ENCODE peak calls at places on chromosomes 16 and 17, in four cellular contexts. S is HCT116, A is SK-N-SH, X is H1. J is an unnamed sample.

GRCh38 chr17:30249460-30249859 is 14.0 kb upstream of the SLC6A4 start:
- DNase-seq in S (no peak), A (no peak), X (no peak), J (no peak)

GRCh38 chr16:54657709-54658102 is 273.0 kb upstream of the IRX5 start:
- DNase-seq in S (no peak), A (no peak), X (no peak), J (no peak)

GRCh38 chr17:45775576-45776011 is 8.5 kb upstream of the CRHR1 start:
- DNase-seq in S (no peak), A (peak), X (no peak), J (no peak)

GRCh38 chr17:79087428-79088143 is 13.0 kb downstream of the ENGASE start:
- DNase-seq in S (peak), A (peak), X (peak), J (peak)

GRCh38 chr17:38430316-38430715 is 2.1 kb downstream of the ARHGAP23 start:
- DNase-seq in S (no peak), A (no peak), X (no peak), J (no peak)

GRCh38 chr17:55722742-55723487 is at the start of gene TMEM100:
- DNase-seq in S (no peak), A (peak), X (no peak), J (no peak)

GRCh38 chr16:59148312-59148711 is 414.2 kb upstream of the GOT2 start:
- DNase-seq in S (no peak), A (no peak), X (no peak), J (no peak)

GRCh38 chr17:43906951-43907424 is 348 bp downstream of the MPP2 start:
- DNase-seq in S (no peak), A (no peak), X (no peak), J (no peak)

GRCh38 chr17:50603340-50603739 is 31.3 kb upstream of the ABCC3 start:
- DNase-seq in S (no peak), A (peak), X (no peak), J (peak)

GRCh38 chr16:57138281-57138935 is 46.0 kb downstream of the CPNE2 start:
- DNase-seq in S (no peak), A (peak), X (no peak), J (no peak)

GRCh38 chr16:56192971-56193936 is 2.0 kb downstream of the GNAO1 start:
- DNase-seq in S (no peak), A (peak), X (no peak), J (no peak)

GRCh38 chr17:4230142-4230541 is 33.6 kb downstream of the ANKFY1 start:
- DNase-seq in S (peak), A (no peak), X (no peak), J (peak)

GRCh38 chr17:44353656-44354331 is 8.7 kb downstream of the GRN start:
- DNase-seq in S (no peak), A (no peak), X (peak), J (peak)

GRCh38 chr16:7227193-7227825 is 105.3 kb upstream of the RBFOX1 start:
- DNase-seq in S (no peak), A (no peak), X (peak), J (no peak)

DNA sequence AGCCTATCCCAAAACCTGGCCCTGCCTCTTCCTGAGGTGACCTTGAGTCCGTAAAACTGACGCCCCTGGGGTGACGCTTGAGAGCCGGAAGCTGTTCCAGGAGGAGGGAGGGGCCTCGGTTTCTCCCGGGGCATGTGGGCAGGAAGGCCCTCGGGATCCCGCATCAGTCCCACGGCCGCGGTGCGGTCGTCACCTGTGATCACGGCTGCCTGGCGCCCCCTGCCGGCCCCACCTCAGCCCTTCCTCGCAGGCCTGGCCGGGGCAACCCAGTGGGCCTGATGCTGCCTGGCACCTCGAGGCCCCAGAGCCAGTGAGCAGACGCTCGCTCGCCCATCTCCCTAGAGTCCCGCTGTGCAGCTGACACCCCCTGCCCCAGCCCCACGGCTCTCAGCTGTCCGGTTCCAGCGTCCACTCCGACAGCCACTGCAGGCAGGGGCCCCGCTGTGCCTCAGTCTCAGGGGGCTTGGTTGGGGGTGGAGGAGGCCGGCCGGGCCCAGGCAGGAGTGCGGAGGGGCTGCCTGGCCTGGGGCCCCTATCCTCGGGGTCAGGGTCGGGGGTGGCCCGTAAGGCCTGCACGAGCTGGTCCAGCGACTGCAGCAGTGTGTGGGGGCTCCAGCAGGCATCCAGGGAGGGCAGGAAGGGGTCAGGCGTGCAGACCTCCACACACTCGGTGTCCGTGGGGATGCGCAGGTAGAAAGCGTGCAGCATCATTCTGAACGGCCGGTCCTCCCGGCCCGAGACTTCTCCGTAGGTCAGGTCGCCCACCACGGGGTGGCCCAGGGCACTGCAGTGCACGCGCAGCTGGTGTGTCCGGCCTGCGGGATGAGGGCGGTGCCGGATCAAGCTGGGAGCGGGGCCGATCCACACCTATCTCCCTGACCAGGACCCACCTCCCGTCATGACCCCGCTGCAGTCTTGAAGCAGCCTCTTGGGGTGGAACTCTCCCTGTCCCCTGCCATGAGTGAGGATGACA is 2.3 kb downstream of the RPUSD1 start:
- DNase-seq in S (no peak), A (peak), X (peak), J (peak)
- TF ChIP-seq JUND in S (no peak), A (no peak), X (no peak), J (no peak)

GRCh38 chr16:1171001-1171400 is 18.1 kb downstream of the CACNA1H start:
- DNase-seq in S (no peak), A (no peak), X (no peak), J (no peak)

GRCh38 chr16:1173778-1174451 is 21.0 kb downstream of the CACNA1H start:
- DNase-seq in S (no peak), A (no peak), X (no peak), J (no peak)

GRCh38 chr16:1174477-1175357 is 21.8 kb downstream of the CACNA1H start:
- DNase-seq in S (peak), A (no peak), X (no peak), J (no peak)

GRCh38 chr16:1171854-1172428 is 19.0 kb downstream of the CACNA1H start:
- DNase-seq in S (no peak), A (no peak), X (no peak), J (no peak)

DNA sequence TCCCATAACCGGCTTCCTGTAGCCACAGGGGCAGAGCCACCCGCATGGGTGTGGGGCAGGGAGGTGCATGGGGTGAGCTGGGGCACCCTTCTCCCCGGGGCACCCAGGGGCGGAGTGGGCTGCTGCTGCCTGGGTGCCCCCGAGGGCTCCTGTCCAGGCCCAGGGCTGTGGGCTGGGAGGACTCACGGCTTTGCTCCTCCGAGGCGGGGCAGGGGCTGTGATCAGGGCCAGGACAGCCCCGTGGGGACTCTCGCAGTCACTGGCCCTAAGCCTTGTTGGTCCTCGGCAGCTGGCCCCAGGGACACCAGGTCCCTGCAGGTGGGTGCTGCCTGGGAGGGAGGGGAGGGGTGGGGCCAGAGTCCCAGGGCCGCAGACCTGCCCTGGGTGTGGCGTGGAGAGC is 19.7 kb downstream of the CACNA1H start:
- DNase-seq in S (no peak), A (no peak), X (no peak), J (no peak)
- TF ChIP-seq JUND in S (no peak), A (no peak), X (no peak), J (no peak)

DNA sequence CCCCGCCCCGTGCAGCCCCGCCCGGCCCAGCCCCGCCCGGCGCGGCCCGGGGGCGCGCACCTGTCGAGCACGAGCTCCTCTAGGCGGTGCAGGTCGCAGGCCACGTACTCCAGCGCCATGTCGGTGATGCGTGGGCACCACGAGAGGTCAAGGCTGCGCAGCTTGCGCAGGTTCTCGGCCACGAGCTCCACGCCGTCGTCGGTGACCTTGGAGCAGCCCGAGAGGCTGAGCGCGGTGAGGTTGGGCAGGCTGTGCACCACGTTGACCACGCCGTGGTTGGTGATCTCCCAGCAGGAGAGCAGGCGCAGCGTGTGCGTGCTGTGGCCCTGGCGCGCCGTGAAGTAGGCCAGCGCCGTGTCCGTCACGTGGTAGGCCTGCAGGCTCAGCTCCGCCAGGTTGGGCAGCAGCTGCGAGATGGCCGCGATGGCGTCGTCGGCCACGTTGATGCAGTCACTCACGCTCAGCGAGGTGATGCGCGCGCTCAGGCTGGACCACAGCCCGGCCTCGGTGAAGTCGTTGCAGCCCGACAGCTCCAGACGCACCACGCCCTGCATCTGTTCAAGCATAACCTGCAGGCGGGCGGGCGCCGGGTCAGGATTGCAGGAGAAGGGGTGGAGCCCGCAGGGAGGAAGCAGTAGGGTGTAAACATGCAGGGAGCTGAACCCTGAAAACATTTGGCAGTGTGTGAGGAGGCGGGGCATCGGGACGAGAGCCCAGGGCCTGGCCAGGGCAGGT is 5.3 kb upstream of the WDR24 start:
- DNase-seq in S (no peak), A (no peak), X (peak), J (no peak)
- TF ChIP-seq JUND in S (no peak), A (no peak), X (no peak), J (no peak)

GRCh38 chr16:31430380-31431052 is 2.4 kb upstream of the COX6A2 start:
- DNase-seq in S (no peak), A (no peak), X (no peak), J (no peak)

GRCh38 chr16:31428277-31428597 is at the start of gene COX6A2:
- DNase-seq in S (no peak), A (no peak), X (no peak), J (no peak)

GRCh38 chr16:31429314-31429713 is 1.2 kb upstream of the COX6A2 start:
- DNase-seq in S (no peak), A (no peak), X (no peak), J (no peak)

GRCh38 chr16:31427441-31428276 is 501 bp downstream of the COX6A2 start:
- DNase-seq in S (no peak), A (peak), X (peak), J (peak)

GRCh38 chr16:31428638-31429247 is 583 bp upstream of the COX6A2 start:
- DNase-seq in S (no peak), A (no peak), X (no peak), J (no peak)
- TF ChIP-seq JUND in S (no peak), A (no peak), X (no peak), J (no peak)

DNA sequence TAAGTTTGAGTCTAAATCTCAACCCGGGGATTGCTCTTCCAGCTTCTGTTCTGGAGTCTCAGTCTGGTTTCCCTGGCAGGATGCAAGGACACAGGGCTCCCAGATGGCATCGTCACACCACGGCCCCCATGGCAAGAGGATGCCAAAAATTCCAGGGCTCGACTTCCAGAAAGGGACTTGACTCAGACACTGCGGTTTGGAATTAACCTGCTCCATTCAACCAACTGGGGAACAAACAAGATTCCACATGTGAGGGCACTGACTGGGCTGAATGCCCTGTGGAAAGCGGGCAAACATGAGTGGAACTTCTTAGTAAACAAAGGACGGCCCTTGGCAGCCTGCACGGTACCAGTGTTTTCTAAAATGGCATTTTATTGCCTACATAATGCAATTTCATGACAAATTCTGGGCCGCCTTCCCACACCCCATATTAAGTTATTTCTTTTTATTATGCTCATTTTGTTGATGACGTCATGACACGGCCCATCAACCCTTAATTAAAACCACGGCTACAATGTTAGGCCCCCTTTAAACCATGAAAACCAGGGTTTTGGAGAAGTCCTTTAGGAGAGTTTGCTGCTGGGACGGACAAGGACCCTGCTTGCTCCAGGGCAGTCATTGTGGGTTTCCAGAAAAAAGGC is 205.4 kb downstream of the FOXL1 start:
- DNase-seq in S (no peak), A (no peak), X (no peak), J (peak)
- TF ChIP-seq JUND in S (no peak), A (no peak), X (no peak), J (no peak)

GRCh38 chr17:10836145-10836544 is 1.7 kb downstream of the PIRT start:
- DNase-seq in S (no peak), A (no peak), X (no peak), J (no peak)

GRCh38 chr17:10838682-10839081 is 795 bp upstream of the PIRT start:
- DNase-seq in S (no peak), A (no peak), X (no peak), J (no peak)

GRCh38 chr17:10837987-10838386 is at the start of gene PIRT:
- DNase-seq in S (no peak), A (no peak), X (no peak), J (no peak)

GRCh38 chr17:10842658-10843057 is 4.8 kb upstream of the PIRT start:
- DNase-seq in S (no peak), A (no peak), X (no peak), J (no peak)

DNA sequence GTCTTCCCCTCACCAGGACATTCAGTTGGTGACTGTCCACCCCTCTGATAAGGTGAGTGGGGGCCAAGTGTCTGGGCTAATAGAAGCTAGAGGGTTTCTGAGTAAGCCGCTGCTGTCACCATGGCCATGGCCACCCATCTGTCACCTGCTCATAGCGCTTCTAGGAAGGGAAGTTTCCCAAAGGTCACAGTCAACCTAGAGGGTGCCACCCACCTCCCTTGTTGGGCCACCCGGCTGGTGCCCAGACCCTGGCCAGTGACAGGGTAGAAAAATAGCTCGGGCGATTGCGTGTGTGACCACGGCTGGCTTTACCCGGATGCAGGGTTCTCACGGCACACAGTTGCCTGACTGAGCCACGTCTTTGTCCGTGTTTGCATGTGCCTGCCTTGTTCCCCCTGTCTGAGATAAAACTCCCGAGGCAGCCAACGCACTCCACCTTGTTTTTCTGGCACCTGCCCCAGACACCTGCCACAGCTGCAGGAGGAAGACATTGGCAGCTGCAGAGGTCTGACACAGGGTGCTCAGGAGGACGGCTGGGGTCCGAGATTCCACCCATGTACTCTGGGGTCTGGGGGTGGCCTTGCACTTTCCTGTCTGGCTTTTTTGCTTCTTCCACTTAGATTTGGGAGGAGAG is 804 bp downstream of the PIRT start:
- DNase-seq in S (no peak), A (no peak), X (no peak), J (no peak)
- TF ChIP-seq JUND in S (no peak), A (no peak), X (no peak), J (no peak)

GRCh38 chr16:82300374-82300936 is 130.4 kb upstream of the MPHOSPH6 start:
- DNase-seq in S (no peak), A (no peak), X (no peak), J (no peak)
- TF ChIP-seq JUND in S (no peak), A (no peak), X (no peak), J (no peak)

J was measured in T47D.